ENCODE peak calls at places on chromosomes 5 and 9, in nine cellular contexts. A is anterior cingulate cortex, N is brain microvascular endothelial cell, Y is MV-4-11, K is H54, R is AG09309, T is NCI-H1436, G is upper lobe of right lung, P is NCI-H1694. Q is an unnamed sample.
A peak's percentile ranks its signal among the peaks of the same experiment; 100 is the strongest.

GRCh38 chr5:112479418-112479817 is 60.3 kb upstream of the EPB41L4A start:
- DNase-seq in A (no peak), N (peak; percentile 27), Y (no peak), K (no peak), R (no peak), T (no peak), G (no peak), P (no peak), Q (no peak)

GRCh38 chr5:129945779-129946270 is 41.6 kb downstream of the CHSY3 start:
- DNase-seq in A (no peak), N (no peak), Y (no peak), K (no peak), R (peak; percentile 29), T (no peak), G (no peak), P (no peak), Q (no peak)

GRCh38 chr9:132798817-132799790 is 79.0 kb downstream of the AK8 start:
- DNase-seq in A (no peak), N (no peak), Y (no peak), K (no peak), R (no peak), T (no peak), G (peak; percentile 81), P (no peak), Q (peak; percentile 71)

GRCh38 chr5:176365663-176366574 is 632 bp downstream of the ARL10 start:
- DNase-seq in A (no peak), N (no peak), Y (no peak), K (no peak), R (peak; percentile 24), T (no peak), G (peak; percentile 67), P (no peak), Q (peak; percentile 36)

GRCh38 chr5:16453609-16454008 is 12.0 kb downstream of the ZNF622 start:
- DNase-seq in A (no peak), N (no peak), Y (no peak), K (no peak), R (no peak), T (no peak), G (no peak), P (no peak), Q (no peak)

GRCh38 chr9:127311239-127311741 is 46.7 kb downstream of the GARNL3 start:
- DNase-seq in A (no peak), N (peak; percentile 52), Y (no peak), K (peak; percentile 29), R (no peak), T (peak; percentile 9), G (no peak), P (peak; percentile 34), Q (peak; percentile 70)

GRCh38 chr9:70479880-70480291 is 65.4 kb upstream of the KLF9 start:
- DNase-seq in A (no peak), N (peak; percentile 64), Y (no peak), K (peak; percentile 40), R (no peak), T (no peak), G (no peak), P (no peak), Q (peak; percentile 22)

GRCh38 chr5:140101179-140101578 is 12.7 kb upstream of the PURA start:
- DNase-seq in A (no peak), N (no peak), Y (no peak), K (no peak), R (no peak), T (no peak), G (no peak), P (no peak), Q (no peak)

GRCh38 chr9:37555786-37556185 is 20.4 kb downstream of the FBXO10 start:
- DNase-seq in A (no peak), N (peak; percentile 1), Y (no peak), K (no peak), R (peak; percentile 24), T (no peak), G (no peak), P (no peak), Q (no peak)

GRCh38 chr9:124038790-124039633 is 27.4 kb downstream of the LHX2 start:
- DNase-seq in A (no peak), N (no peak), Y (no peak), K (no peak), R (no peak), T (no peak), G (peak; percentile 47), P (no peak), Q (no peak)

GRCh38 chr5:163190762-163191161 is 246.6 kb upstream of the CCNG1 start:
- DNase-seq in A (no peak), N (no peak), Y (no peak), K (no peak), R (no peak), T (no peak), G (no peak), P (no peak), Q (no peak)

GRCh38 chr5:179370490-179371122 is 25.3 kb upstream of the ADAMTS2 start:
- DNase-seq in A (peak; percentile 16), N (no peak), Y (no peak), K (no peak), R (no peak), T (no peak), G (peak; percentile 37), P (no peak), Q (no peak)

GRCh38 chr9:130042406-130042930 is 521 bp downstream of the FNBP1 start:
- DNase-seq in A (no peak), N (no peak), Y (no peak), K (no peak), R (no peak), T (no peak), G (peak; percentile 76), P (no peak), Q (peak; percentile 53)

GRCh38 chr5:141382469-141383294 is at the start of gene PCDHGA7:
- DNase-seq in A (no peak), N (peak; percentile 32), Y (no peak), K (no peak), R (no peak), T (no peak), G (no peak), P (no peak), Q (no peak)

GRCh38 chr5:67648201-67648671 is 451.6 kb upstream of the CD180 start:
- DNase-seq in A (peak; percentile 5), N (peak; percentile 73), Y (no peak), K (no peak), R (peak; percentile 83), T (peak; percentile 1), G (peak; percentile 71), P (no peak), Q (peak; percentile 60)

GRCh38 chr5:14850419-14851066 is 21.0 kb downstream of the ANKH start:
- DNase-seq in A (no peak), N (no peak), Y (no peak), K (no peak), R (no peak), T (no peak), G (no peak), P (no peak), Q (no peak)

GRCh38 chr5:173764321-173765029 is 123.7 kb upstream of the CPEB4 start:
- DNase-seq in A (no peak), N (peak; percentile 96), Y (peak; percentile 82), K (peak; percentile 99), R (peak; percentile 81), T (no peak), G (peak; percentile 87), P (no peak), Q (peak; percentile 96)

GRCh38 chr5:148403344-148403743 is 19.6 kb downstream of the FBXO38 start:
- DNase-seq in A (no peak), N (no peak), Y (peak; percentile 97), K (no peak), R (no peak), T (no peak), G (no peak), P (no peak), Q (no peak)

GRCh38 chr5:89560724-89561123 is 677.7 kb upstream of the MEF2C start:
- DNase-seq in A (no peak), N (no peak), Y (no peak), K (no peak), R (no peak), T (no peak), G (no peak), P (no peak), Q (peak; percentile 22)

GRCh38 chr5:81838307-81838906 is 87.5 kb upstream of the SSBP2 start:
- DNase-seq in A (no peak), N (peak; percentile 29), Y (peak; percentile 54), K (no peak), R (peak; percentile 11), T (no peak), G (no peak), P (no peak), Q (peak; percentile 23)

GRCh38 chr9:137878146-137878941 is 762 bp downstream of the CACNA1B start:
- DNase-seq in A (peak; percentile 17), N (peak; percentile 3), Y (no peak), K (no peak), R (no peak), T (peak; percentile 31), G (no peak), P (no peak), Q (peak; percentile 56)

GRCh38 chr5:127031863-127032232 is 1.5 kb upstream of the MARCHF3 start:
- DNase-seq in A (no peak), N (no peak), Y (peak; percentile 11), K (no peak), R (no peak), T (no peak), G (no peak), P (no peak), Q (no peak)

GRCh38 chr9:114220129-114220541 is 64.8 kb downstream of the COL27A1 start:
- DNase-seq in A (no peak), N (no peak), Y (no peak), K (no peak), R (no peak), T (no peak), G (no peak), P (no peak), Q (no peak)

GRCh38 chr5:85340790-85341189 is 956.1 kb upstream of the EDIL3 start:
- DNase-seq in A (no peak), N (no peak), Y (no peak), K (no peak), R (no peak), T (no peak), G (no peak), P (no peak), Q (no peak)

GRCh38 chr9:105206821-105207699 is 37.4 kb upstream of the SLC44A1 start:
- DNase-seq in A (no peak), N (no peak), Y (peak; percentile 54), K (no peak), R (no peak), T (no peak), G (no peak), P (no peak), Q (no peak)

GRCh38 chr5:141780240-141780951 is 97.8 kb downstream of the PCDH1 start:
- DNase-seq in A (no peak), N (no peak), Y (no peak), K (no peak), R (no peak), T (no peak), G (no peak), P (no peak), Q (no peak)

GRCh38 chr5:159785639-159786038 is 130.6 kb upstream of the ADRA1B start:
- DNase-seq in A (no peak), N (no peak), Y (no peak), K (no peak), R (no peak), T (no peak), G (no peak), P (no peak), Q (no peak)

GRCh38 chr9:88259041-88259440 is 120.8 kb upstream of the SPATA31C2 start:
- DNase-seq in A (no peak), N (no peak), Y (no peak), K (no peak), R (no peak), T (no peak), G (no peak), P (no peak), Q (no peak)

GRCh38 chr9:121225240-121225639 is 23.6 kb upstream of the RAB14 start:
- DNase-seq in A (no peak), N (no peak), Y (no peak), K (no peak), R (no peak), T (peak; percentile 37), G (no peak), P (no peak), Q (no peak)

GRCh38 chr5:17620627-17621026 is 10.4 kb downstream of the TAF11L12 start:
- DNase-seq in A (no peak), N (no peak), Y (no peak), K (no peak), R (no peak), T (peak; percentile 27), G (no peak), P (no peak), Q (peak; percentile 33)

GRCh38 chr5:15946026-15946425 is 233.6 kb downstream of the MARCHF11 start:
- DNase-seq in A (no peak), N (no peak), Y (no peak), K (no peak), R (no peak), T (no peak), G (no peak), P (no peak), Q (no peak)

Q was measured in Daoy.